ENCODE peak calls at places on chromosomes 3 and 15, in four cellular contexts. S is foreskin fibroblast, G is RCC 7860, R is body of pancreas. X is an unnamed sample.

GRCh38 chr3:139388961-139389551 is 391 bp downstream of the COPB2 start:
- DNase-seq in R (no peak), S (no peak), G (no peak), X (no peak)

GRCh38 chr3:170085396-170085795 is 47.6 kb downstream of the GPR160 start:
- DNase-seq in R (no peak), S (no peak), G (no peak), X (no peak)

GRCh38 chr3:160099855-160100254 is 111.2 kb downstream of the IL12A start:
- DNase-seq in S (no peak), R (no peak), G (no peak), X (no peak)

GRCh38 chr15:94453227-94453626 is 221.9 kb downstream of the MCTP2 start:
- DNase-seq in R (no peak), G (no peak), S (no peak), X (no peak)

GRCh38 chr15:75731248-75732100 is 18.8 kb upstream of the CSPG4 start:
- DNase-seq in R (no peak), S (peak; percentile 75), G (no peak), X (peak; percentile 40)

GRCh38 chr3:13282986-13283876 is 136.9 kb downstream of the NUP210 start:
- DNase-seq in S (peak; percentile 31), G (no peak), R (peak; percentile 53), X (no peak)

GRCh38 chr3:188001052-188001567 is 152.8 kb upstream of the LPP start:
- DNase-seq in S (no peak), G (no peak), R (no peak), X (no peak)

GRCh38 chr15:41417418-41417811 is 520 bp downstream of the RTF1 start:
- DNase-seq in R (peak; percentile 41), S (peak; percentile 53), G (no peak), X (no peak)

GRCh38 chr3:54865316-54865715 is 62.5 kb downstream of the LRTM1 start:
- DNase-seq in S (no peak), R (no peak), G (no peak), X (no peak)

GRCh38 chr3:149968216-149968615 is 2.5 kb downstream of the PFN2 start:
- DNase-seq in R (no peak), G (peak; percentile 69), S (peak; percentile 36), X (no peak)

GRCh38 chr3:38925351-38925750 is 109.3 kb upstream of the SCN10A start:
- DNase-seq in G (no peak), S (no peak), R (no peak), X (no peak)

GRCh38 chr3:186477033-186477432 is 67.1 kb downstream of the CRYGS start:
- DNase-seq in S (no peak), R (no peak), G (no peak), X (no peak)

GRCh38 chr15:62732078-62732477 is 310.5 kb upstream of the TPM1 start:
- DNase-seq in R (no peak), G (no peak), S (no peak), X (no peak)

GRCh38 chr3:133383175-133383574 is 16.7 kb upstream of the BFSP2 start:
- DNase-seq in G (no peak), R (peak; percentile 57), S (no peak), X (peak; percentile 59)

GRCh38 chr3:129077222-129077621 is 16.6 kb downstream of the GP9 start:
- DNase-seq in G (no peak), S (peak; percentile 44), R (no peak), X (no peak)

GRCh38 chr3:48661501-48662139 is 1.1 kb downstream of the CELSR3 start:
- DNase-seq in G (no peak), R (peak; percentile 74), S (peak; percentile 74), X (peak; percentile 62)

GRCh38 chr3:933311-933710 is 159.5 kb upstream of the CNTN6 start:
- DNase-seq in S (no peak), G (no peak), R (no peak), X (no peak)

GRCh38 chr3:9226326-9226725 is 23.1 kb downstream of the SRGAP3 start:
- DNase-seq in R (no peak), G (no peak), S (peak; percentile 43), X (no peak)

GRCh38 chr15:84023636-84024035 is 211.9 kb upstream of the GOLGA6L4 start:
- DNase-seq in R (peak; percentile 49), S (peak; percentile 37), G (peak; percentile 15), X (no peak)

X was measured in lung.